ENCODE peak calls at places on chromosomes 4 and X, in six cellular contexts. D is activated CD4-positive, alpha-beta T cell treated with anti-CD3 and anti-CD28 coated beads, Interleukin-2, amount 10 ng/mL, durations not matched to agents 7 days and 5 days; E is cardiac muscle cell; N is stimulated activated CD4-positive, alpha-beta T cell treated with anti-CD3 and anti-CD28 coated beads, Interleukin-2, amount 100 ng/mL, for 24 hours; J is GM23248; Q is SHP77 treated with DMSO at 0.1 percent for 48 hours. P is an unnamed sample.

GRCh38 chr4:72971572-72971971 is 97.9 kb downstream of the COX18 start:
- DNase-seq in N (no peak), E (peak), D (no peak), J (peak), Q (no peak), P (no peak)

GRCh38 chr4:5996641-5997040 is 21.6 kb downstream of the C4orf50 start:
- DNase-seq in Q (no peak), N (no peak), J (no peak), E (no peak), D (no peak), P (no peak)

GRCh38 chr4:39452153-39452859 is 6.4 kb downstream of the RPL9 start:
- DNase-seq in N (no peak), Q (no peak), J (no peak), D (no peak), E (no peak), P (no peak)

GRCh38 chr4:168605411-168605810 is 108.6 kb downstream of the PALLD start:
- DNase-seq in N (no peak), E (peak), D (no peak), J (peak), Q (no peak), P (no peak)

GRCh38 chrX:71534773-71535544 is 2.1 kb downstream of the OGT start:
- DNase-seq in N (no peak), J (peak), Q (no peak), E (peak), D (no peak), P (no peak)

GRCh38 chrX:40169193-40170086 is 71.7 kb upstream of the BCOR start:
- DNase-seq in E (peak), Q (peak), N (peak), D (peak), J (no peak), P (peak)

GRCh38 chrX:7486502-7486901 is 338.5 kb upstream of the PUDP start:
- DNase-seq in J (no peak), D (no peak), E (no peak), Q (no peak), N (no peak), P (no peak)

GRCh38 chr4:71187399-71188196 is 151.2 kb upstream of the SLC4A4 start:
- DNase-seq in N (peak), E (peak), D (no peak), Q (no peak), J (peak), P (no peak)

GRCh38 chr4:15964159-15964558 is 1.2 kb upstream of the FGFBP2 start:
- DNase-seq in E (no peak), J (no peak), Q (no peak), N (no peak), D (no peak), P (no peak)

GRCh38 chr4:154686838-154687237 is 57.0 kb upstream of the LRAT start:
- DNase-seq in J (peak), D (no peak), N (no peak), E (no peak), Q (no peak), P (no peak)

GRCh38 chrX:84156831-84157230 is 31.2 kb downstream of the RPS6KA6 start:
- DNase-seq in J (peak), N (no peak), D (no peak), Q (no peak), E (no peak), P (no peak)

GRCh38 chr4:125397226-125397625 is 82.5 kb downstream of the FAT4 start:
- DNase-seq in E (no peak), Q (no peak), J (no peak), D (no peak), N (no peak), P (no peak)

GRCh38 chr4:7665321-7665720 is 230.6 kb upstream of the PSAPL1 start:
- DNase-seq in E (no peak), J (no peak), D (no peak), N (no peak), Q (no peak), P (no peak)

GRCh38 chr4:71614626-71615025 is 169.3 kb downstream of the GC start:
- DNase-seq in J (no peak), Q (no peak), N (no peak), E (no peak), D (no peak), P (no peak)

GRCh38 chrX:138648570-138648969 is 62.9 kb downstream of the FGF13 start:
- DNase-seq in N (no peak), E (no peak), J (no peak), Q (no peak), D (no peak), P (no peak)

GRCh38 chrX:135974279-135974856 is 580 bp upstream of the MMGT1 start:
- DNase-seq in E (peak), N (peak), D (peak), J (no peak), Q (no peak), P (no peak)

GRCh38 chr4:88043586-88044340 is 36.3 kb downstream of the PKD2 start:
- DNase-seq in E (no peak), D (no peak), N (no peak), J (no peak), Q (no peak), P (no peak)

GRCh38 chr4:8266508-8266907 is 3.0 kb upstream of the HTRA3 start:
- DNase-seq in D (no peak), N (no peak), E (peak), J (no peak), Q (no peak), P (no peak)

GRCh38 chr4:52052475-52052780 is 1.3 kb downstream of the SPATA18 start:
- DNase-seq in E (peak), D (no peak), J (peak), Q (no peak), N (no peak), P (no peak)

GRCh38 chrX:23246001-23246400 is 88.6 kb upstream of the PTCHD1 start:
- DNase-seq in D (no peak), E (no peak), N (no peak), J (no peak), Q (no peak), P (no peak)

GRCh38 chr4:186699298-186699697 is 24.4 kb downstream of the FAT1 start:
- DNase-seq in J (peak), N (no peak), Q (no peak), E (peak), D (no peak), P (no peak)

GRCh38 chr4:155973639-155974475 is 20.2 kb upstream of the CTSO start:
- DNase-seq in E (peak), N (no peak), Q (no peak), J (peak), D (no peak), P (no peak)

GRCh38 chr4:40840255-40840984 is 90.7 kb downstream of the NSUN7 start:
- DNase-seq in D (no peak), Q (no peak), E (no peak), J (no peak), N (no peak), P (no peak)

GRCh38 chrX:9759340-9759739 is 6.3 kb downstream of the GPR143 start:
- DNase-seq in Q (no peak), E (no peak), N (no peak), J (no peak), D (no peak), P (no peak)

GRCh38 chrX:123169247-123169901 is 14.7 kb upstream of the GRIA3 start:
- DNase-seq in E (no peak), N (no peak), Q (no peak), D (no peak), J (peak), P (no peak)

GRCh38 chrX:125202486-125203378 is 116.9 kb upstream of the TEX13C start:
- DNase-seq in E (no peak), N (peak), J (no peak), D (no peak), Q (no peak), P (no peak)

GRCh38 chr4:144645621-144646522 is at the start of gene HHIP:
- DNase-seq in E (peak), D (peak), Q (peak), J (peak), N (peak), P (no peak)

GRCh38 chr4:86592553-86593249 is 1.4 kb upstream of the PTPN13 start:
- DNase-seq in E (no peak), Q (no peak), N (no peak), J (peak), D (no peak), P (no peak)

GRCh38 chr4:33270403-33270802 is 2550.2 kb downstream of the PCDH7 start:
- DNase-seq in D (no peak), N (no peak), J (no peak), E (no peak), Q (no peak), P (no peak)

GRCh38 chr4:126223784-126224407 is 909.1 kb downstream of the FAT4 start:
- DNase-seq in E (peak), D (no peak), Q (no peak), N (no peak), J (peak), P (no peak)

GRCh38 chr4:155526452-155527169 is 140.0 kb upstream of the GUCY1A1 start:
- DNase-seq in Q (no peak), E (peak), N (no peak), D (no peak), J (no peak), P (no peak)

P was measured in NT2/D1.